ENCODE peak calls at places on chromosomes 3 and 15, in eight cellular contexts. One of them, this sample, is unnamed.
A peak's percentile ranks its signal among the peaks of the same experiment; 100 is the strongest.

GRCh38 chr3:128152419-128153155 is 694 bp upstream of the EEFSEC start:
- DNase-seq in right atrium auricular region: no peak
- DNase-seq in CD8-positive, alpha-beta T cell: no peak
- DNase-seq in tibial nerve: no peak
- DNase-seq in RWPE2: no peak
- DNase-seq in WERI-Rb-1: no peak
- DNase-seq in IMR-90: peak; percentile 68
- DNase-seq in esophagus squamous epithelium: no peak
- DNase-seq in this sample: no peak

GRCh38 chr3:169299897-169300296 is 363.6 kb downstream of the MECOM start:
- DNase-seq in right atrium auricular region: no peak
- DNase-seq in CD8-positive, alpha-beta T cell: no peak
- DNase-seq in tibial nerve: no peak
- DNase-seq in RWPE2: no peak
- DNase-seq in WERI-Rb-1: no peak
- DNase-seq in IMR-90: no peak
- DNase-seq in esophagus squamous epithelium: no peak
- DNase-seq in this sample: no peak

GRCh38 chr15:34241376-34242350 is 16.8 kb downstream of the EMC4 start:
- DNase-seq in right atrium auricular region: no peak
- DNase-seq in CD8-positive, alpha-beta T cell: no peak
- DNase-seq in tibial nerve: no peak
- DNase-seq in RWPE2: no peak
- DNase-seq in WERI-Rb-1: peak; percentile 10
- DNase-seq in IMR-90: peak; percentile 51
- DNase-seq in esophagus squamous epithelium: no peak
- DNase-seq in this sample: peak; percentile 20

GRCh38 chr3:140742116-140742515 is 64.3 kb downstream of the TRIM42 start:
- DNase-seq in right atrium auricular region: no peak
- DNase-seq in CD8-positive, alpha-beta T cell: no peak
- DNase-seq in tibial nerve: no peak
- DNase-seq in RWPE2: no peak
- DNase-seq in WERI-Rb-1: no peak
- DNase-seq in IMR-90: no peak
- DNase-seq in esophagus squamous epithelium: no peak
- DNase-seq in this sample: no peak

GRCh38 chr3:134463676-134464611 is 21.8 kb downstream of the ANAPC13 start:
- DNase-seq in right atrium auricular region: peak; percentile 95
- DNase-seq in CD8-positive, alpha-beta T cell: no peak
- DNase-seq in tibial nerve: peak; percentile 71
- DNase-seq in RWPE2: no peak
- DNase-seq in WERI-Rb-1: no peak
- DNase-seq in IMR-90: peak; percentile 99
- DNase-seq in esophagus squamous epithelium: no peak
- DNase-seq in this sample: no peak

GRCh38 chr15:73959012-73959581 is 32.8 kb downstream of the LOXL1 start:
- DNase-seq in right atrium auricular region: no peak
- DNase-seq in CD8-positive, alpha-beta T cell: no peak
- DNase-seq in tibial nerve: no peak
- DNase-seq in RWPE2: peak; percentile 17
- DNase-seq in WERI-Rb-1: no peak
- DNase-seq in IMR-90: no peak
- DNase-seq in esophagus squamous epithelium: no peak
- DNase-seq in this sample: no peak

GRCh38 chr3:166390303-166390702 is 553.1 kb upstream of the BCHE start:
- DNase-seq in right atrium auricular region: no peak
- DNase-seq in CD8-positive, alpha-beta T cell: no peak
- DNase-seq in tibial nerve: no peak
- DNase-seq in RWPE2: no peak
- DNase-seq in WERI-Rb-1: no peak
- DNase-seq in IMR-90: no peak
- DNase-seq in esophagus squamous epithelium: no peak
- DNase-seq in this sample: no peak

GRCh38 chr3:52477076-52477895 is 17.9 kb upstream of the STAB1 start:
- DNase-seq in right atrium auricular region: no peak
- DNase-seq in CD8-positive, alpha-beta T cell: no peak
- DNase-seq in tibial nerve: no peak
- DNase-seq in RWPE2: no peak
- DNase-seq in WERI-Rb-1: no peak
- DNase-seq in IMR-90: no peak
- DNase-seq in esophagus squamous epithelium: no peak
- DNase-seq in this sample: no peak

GRCh38 chr3:28612232-28612631 is 263.6 kb upstream of the AZI2 start:
- DNase-seq in right atrium auricular region: no peak
- DNase-seq in CD8-positive, alpha-beta T cell: no peak
- DNase-seq in tibial nerve: no peak
- DNase-seq in RWPE2: no peak
- DNase-seq in WERI-Rb-1: no peak
- DNase-seq in IMR-90: no peak
- DNase-seq in esophagus squamous epithelium: no peak
- DNase-seq in this sample: no peak

GRCh38 chr3:89340431-89340830 is 233.0 kb downstream of the EPHA3 start:
- DNase-seq in right atrium auricular region: no peak
- DNase-seq in CD8-positive, alpha-beta T cell: no peak
- DNase-seq in tibial nerve: no peak
- DNase-seq in RWPE2: no peak
- DNase-seq in WERI-Rb-1: no peak
- DNase-seq in IMR-90: no peak
- DNase-seq in esophagus squamous epithelium: no peak
- DNase-seq in this sample: no peak

GRCh38 chr3:59246719-59247401 is 197.0 kb upstream of the CFAP20DC start:
- DNase-seq in right atrium auricular region: no peak
- DNase-seq in CD8-positive, alpha-beta T cell: no peak
- DNase-seq in tibial nerve: no peak
- DNase-seq in RWPE2: no peak
- DNase-seq in WERI-Rb-1: no peak
- DNase-seq in IMR-90: peak; percentile 41
- DNase-seq in esophagus squamous epithelium: no peak
- DNase-seq in this sample: no peak

GRCh38 chr15:60364306-60364924 is 33.4 kb downstream of the ANXA2 start:
- DNase-seq in right atrium auricular region: no peak
- DNase-seq in CD8-positive, alpha-beta T cell: no peak
- DNase-seq in tibial nerve: no peak
- DNase-seq in RWPE2: no peak
- DNase-seq in WERI-Rb-1: no peak
- DNase-seq in IMR-90: no peak
- DNase-seq in esophagus squamous epithelium: no peak
- DNase-seq in this sample: no peak

GRCh38 chr15:50257924-50258323 is 7.6 kb downstream of the HDC start:
- DNase-seq in right atrium auricular region: no peak
- DNase-seq in CD8-positive, alpha-beta T cell: no peak
- DNase-seq in tibial nerve: no peak
- DNase-seq in RWPE2: no peak
- DNase-seq in WERI-Rb-1: no peak
- DNase-seq in IMR-90: peak; percentile 77
- DNase-seq in esophagus squamous epithelium: no peak
- DNase-seq in this sample: no peak

GRCh38 chr15:84881520-84881830 is 3.0 kb upstream of the SLC28A1 start:
- DNase-seq in right atrium auricular region: no peak
- DNase-seq in CD8-positive, alpha-beta T cell: no peak
- DNase-seq in tibial nerve: no peak
- DNase-seq in RWPE2: no peak
- DNase-seq in WERI-Rb-1: no peak
- DNase-seq in IMR-90: no peak
- DNase-seq in esophagus squamous epithelium: no peak
- DNase-seq in this sample: no peak

DNA sequence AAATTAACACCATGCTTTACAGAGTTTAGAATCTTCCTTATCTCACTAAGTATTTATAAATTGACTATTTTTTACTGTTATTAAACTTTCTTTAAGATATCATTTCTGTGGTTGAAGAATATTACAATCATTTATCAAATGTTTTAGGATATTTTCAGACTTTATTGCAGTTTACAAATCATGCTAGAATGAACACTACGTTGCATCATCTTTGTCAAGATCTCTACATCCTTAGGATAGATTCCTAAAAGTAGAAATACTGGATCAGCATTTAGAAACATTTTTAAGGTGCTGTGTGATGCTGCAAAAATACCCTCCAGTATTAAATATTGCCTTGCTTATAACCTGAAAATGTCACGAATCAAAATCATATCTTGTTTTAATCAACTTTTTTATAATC is 2.5 kb upstream of the PLD1 start:
- DNase-seq in right atrium auricular region: no peak
- DNase-seq in CD8-positive, alpha-beta T cell: no peak
- DNase-seq in tibial nerve: no peak
- DNase-seq in RWPE2: no peak
- DNase-seq in WERI-Rb-1: no peak
- DNase-seq in IMR-90: no peak
- DNase-seq in esophagus squamous epithelium: no peak
- DNase-seq in this sample: no peak
- H3K4me3 ChIP-seq in right atrium auricular region: no peak overlapping the region
- H3K4me3 ChIP-seq in CD8-positive, alpha-beta T cell: no peak overlapping the region
- H3K4me3 ChIP-seq in tibial nerve: no peak overlapping the region
- H3K4me3 ChIP-seq in RWPE2: no peak overlapping the region
- H3K4me3 ChIP-seq in WERI-Rb-1: no peak overlapping the region
- H3K4me3 ChIP-seq in IMR-90: no peak overlapping the region
- H3K4me3 ChIP-seq in esophagus squamous epithelium: no peak overlapping the region
- H3K4me3 ChIP-seq in this sample: no peak overlapping the region

DNA sequence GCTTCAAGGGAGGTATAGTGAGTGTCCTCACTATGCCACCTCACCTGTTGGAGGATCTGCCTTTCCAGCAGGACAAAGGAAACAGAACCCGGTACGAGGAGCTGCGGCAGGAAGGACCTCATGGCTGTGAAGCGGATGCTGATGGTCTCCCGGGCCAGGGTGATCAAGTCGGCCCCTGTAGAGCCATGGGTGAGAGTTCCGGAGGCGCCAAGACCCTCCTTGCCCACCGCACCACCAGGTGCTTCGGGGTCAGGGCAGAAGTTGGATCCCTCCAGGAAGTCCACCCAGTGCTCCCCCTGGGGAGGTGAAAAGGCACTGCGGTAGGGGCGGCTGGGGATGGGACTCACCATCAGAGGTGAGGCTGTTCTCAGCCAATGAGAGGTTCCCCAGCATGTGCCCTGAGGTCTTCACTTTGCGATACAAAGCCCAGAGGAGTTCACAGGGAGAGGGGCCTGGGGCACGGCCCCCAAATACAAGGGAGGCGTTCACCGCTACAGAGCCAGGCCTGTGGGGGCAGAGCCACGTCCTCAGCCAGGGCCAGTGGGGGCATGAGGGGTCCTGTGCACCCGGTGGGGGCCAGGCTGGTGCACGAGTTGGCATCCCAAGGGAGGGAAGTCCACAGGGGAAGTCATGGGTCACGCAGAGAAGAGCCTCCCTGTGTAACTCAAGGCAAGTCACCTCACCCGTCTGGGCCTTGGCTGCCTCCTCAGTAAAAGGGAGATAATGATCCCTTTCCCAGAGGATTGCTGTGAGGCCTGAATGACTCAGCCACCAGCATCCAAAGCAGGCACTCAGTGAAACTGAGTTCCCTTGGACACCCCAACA is 27.7 kb downstream of the C15orf39 start:
- DNase-seq in right atrium auricular region: no peak
- DNase-seq in CD8-positive, alpha-beta T cell: no peak
- DNase-seq in tibial nerve: no peak
- DNase-seq in RWPE2: peak; percentile 69
- DNase-seq in WERI-Rb-1: no peak
- DNase-seq in IMR-90: peak; percentile 22
- DNase-seq in esophagus squamous epithelium: no peak
- DNase-seq in this sample: no peak
- H3K4me3 ChIP-seq in right atrium auricular region: no peak overlapping the region
- H3K4me3 ChIP-seq in CD8-positive, alpha-beta T cell: no peak overlapping the region
- H3K4me3 ChIP-seq in tibial nerve: no peak overlapping the region
- H3K4me3 ChIP-seq in RWPE2: no peak overlapping the region
- H3K4me3 ChIP-seq in WERI-Rb-1: no peak overlapping the region
- H3K4me3 ChIP-seq in IMR-90: no peak overlapping the region
- H3K4me3 ChIP-seq in esophagus squamous epithelium: no peak overlapping the region
- H3K4me3 ChIP-seq in this sample: no peak overlapping the region

DNA sequence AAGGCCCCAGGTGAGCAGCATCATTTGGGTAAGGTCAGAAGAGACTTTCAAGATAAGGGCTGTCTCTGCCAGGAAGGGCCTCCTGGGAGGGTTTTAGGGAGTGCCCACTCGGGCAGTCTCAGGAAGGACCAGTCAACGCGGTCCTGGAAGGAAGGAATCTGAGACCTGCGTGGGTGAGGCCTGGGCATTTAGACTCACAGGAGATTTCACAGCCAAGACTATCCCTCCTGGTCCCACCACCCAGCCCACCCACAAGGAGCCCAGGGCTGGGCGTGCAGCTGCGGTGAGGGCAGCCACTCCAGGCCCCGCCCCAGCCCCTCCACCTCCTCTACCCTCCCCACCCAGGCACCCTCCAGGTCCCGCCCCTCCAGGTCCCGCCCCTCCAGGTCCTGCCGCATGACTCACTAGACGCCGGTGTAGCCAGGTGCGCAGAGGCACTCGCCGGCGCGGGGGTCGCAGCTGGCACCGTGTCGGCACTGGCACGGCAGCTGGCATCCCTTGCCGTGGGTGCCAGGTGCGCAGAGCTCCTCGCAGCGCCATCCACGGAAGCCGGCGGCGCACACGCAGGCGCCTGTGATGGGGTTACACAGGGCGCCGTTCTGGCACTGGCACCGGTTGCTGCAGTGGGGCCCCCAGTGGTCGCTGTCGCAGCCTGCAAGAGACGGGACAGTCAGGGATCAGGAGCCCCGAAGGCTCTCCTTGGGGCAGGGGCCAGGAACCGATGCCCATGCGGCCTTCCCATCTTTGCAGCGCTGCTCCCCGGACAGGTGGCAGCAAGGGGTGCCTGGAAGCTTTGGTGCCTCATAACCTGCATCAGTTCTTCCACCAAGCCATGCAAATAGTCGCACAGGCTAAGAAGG is 112.8 kb downstream of the RAB11A start:
- DNase-seq in right atrium auricular region: no peak
- DNase-seq in CD8-positive, alpha-beta T cell: peak; percentile 61
- DNase-seq in tibial nerve: no peak
- DNase-seq in RWPE2: peak; percentile 89
- DNase-seq in WERI-Rb-1: peak; percentile 61
- DNase-seq in IMR-90: no peak
- DNase-seq in esophagus squamous epithelium: no peak
- DNase-seq in this sample: peak; percentile 74
- H3K4me3 ChIP-seq in right atrium auricular region: peak overlapping the region; percentile 35
- H3K4me3 ChIP-seq in CD8-positive, alpha-beta T cell: peak overlapping the region; percentile 72
- H3K4me3 ChIP-seq in tibial nerve: no peak overlapping the region
- H3K4me3 ChIP-seq in RWPE2: peak overlapping the region; percentile 14
- H3K4me3 ChIP-seq in WERI-Rb-1: peak overlapping the region; percentile 41
- H3K4me3 ChIP-seq in IMR-90: no peak overlapping the region
- H3K4me3 ChIP-seq in esophagus squamous epithelium: no peak overlapping the region
- H3K4me3 ChIP-seq in this sample: peak overlapping the region; percentile 54

DNA sequence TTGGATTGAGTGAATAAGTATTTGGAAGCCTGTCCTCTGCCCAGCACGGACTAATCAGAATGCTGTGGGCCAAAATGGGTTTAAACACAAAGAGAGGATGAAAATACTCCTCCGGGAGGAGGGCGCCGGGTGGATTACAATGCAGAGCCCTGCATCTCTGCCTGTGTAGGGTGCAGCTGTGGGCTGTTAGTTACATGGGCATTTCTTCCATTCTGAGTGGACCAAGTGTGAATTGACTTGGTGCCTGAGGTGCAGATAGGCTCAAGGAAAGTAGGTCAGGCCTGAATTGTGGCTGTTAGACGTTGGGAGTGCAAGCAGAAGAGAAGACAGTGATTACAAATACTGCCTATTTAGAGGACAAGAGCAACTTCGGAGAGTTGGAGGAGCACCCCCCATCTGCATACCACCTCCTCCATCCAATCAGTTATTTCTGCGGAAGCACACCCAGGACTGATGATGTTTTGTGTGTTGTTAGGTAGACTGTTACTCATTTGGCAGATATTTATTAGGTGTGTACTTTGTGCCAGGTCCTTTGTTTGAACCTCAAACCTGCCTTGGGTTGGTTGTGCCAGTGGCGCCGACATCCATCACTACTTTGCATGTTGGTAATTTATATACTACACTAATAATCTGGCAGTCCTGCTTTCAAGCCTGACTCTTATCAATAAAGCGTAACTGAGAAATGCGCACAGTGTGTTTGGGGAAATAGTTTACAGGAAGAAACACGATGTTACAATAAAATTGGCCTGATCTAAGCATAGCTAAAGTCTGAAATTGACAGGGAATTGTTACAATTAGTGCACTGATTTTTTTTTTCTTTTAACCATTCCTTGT is 33.0 kb downstream of the PTPRG start:
- DNase-seq in right atrium auricular region: no peak
- DNase-seq in CD8-positive, alpha-beta T cell: no peak
- DNase-seq in tibial nerve: no peak
- DNase-seq in RWPE2: no peak
- DNase-seq in WERI-Rb-1: no peak
- DNase-seq in IMR-90: no peak
- DNase-seq in esophagus squamous epithelium: no peak
- DNase-seq in this sample: no peak
- H3K4me3 ChIP-seq in right atrium auricular region: no peak overlapping the region
- H3K4me3 ChIP-seq in CD8-positive, alpha-beta T cell: no peak overlapping the region
- H3K4me3 ChIP-seq in tibial nerve: no peak overlapping the region
- H3K4me3 ChIP-seq in RWPE2: no peak overlapping the region
- H3K4me3 ChIP-seq in WERI-Rb-1: no peak overlapping the region
- H3K4me3 ChIP-seq in IMR-90: no peak overlapping the region
- H3K4me3 ChIP-seq in esophagus squamous epithelium: no peak overlapping the region
- H3K4me3 ChIP-seq in this sample: no peak overlapping the region